ENCODE peak calls at places on chromosomes 5 and 9, in seven cellular contexts. One of them, this sample, is unnamed.

GRCh38 chr5:1666812-1667588 is 132.6 kb downstream of the MRPL36 start:
- DNase-seq in tibial artery: no peak
- DNase-seq in GM12865: no peak
- DNase-seq in cardiac muscle cell: peak; percentile 46
- DNase-seq in ovary: peak; percentile 44
- DNase-seq in progenitor cell of endocrine pancreas: peak; percentile 92
- DNase-seq in BE2C: peak; percentile 76
- DNase-seq in this sample: no peak

GRCh38 chr9:37543468-37543867 is 32.7 kb downstream of the FBXO10 start:
- DNase-seq in tibial artery: no peak
- DNase-seq in GM12865: no peak
- DNase-seq in cardiac muscle cell: no peak
- DNase-seq in ovary: no peak
- DNase-seq in progenitor cell of endocrine pancreas: no peak
- DNase-seq in BE2C: no peak
- DNase-seq in this sample: no peak

GRCh38 chr5:146878471-146879172 is at the start of gene PPP2R2B:
- DNase-seq in tibial artery: peak; percentile 36
- DNase-seq in GM12865: no peak
- DNase-seq in cardiac muscle cell: peak; percentile 46
- DNase-seq in ovary: no peak
- DNase-seq in progenitor cell of endocrine pancreas: peak; percentile 40
- DNase-seq in BE2C: peak; percentile 81
- DNase-seq in this sample: no peak

GRCh38 chr5:40716590-40716989 is 36.9 kb downstream of the PTGER4 start:
- DNase-seq in tibial artery: no peak
- DNase-seq in GM12865: no peak
- DNase-seq in cardiac muscle cell: no peak
- DNase-seq in ovary: no peak
- DNase-seq in progenitor cell of endocrine pancreas: no peak
- DNase-seq in BE2C: no peak
- DNase-seq in this sample: no peak

GRCh38 chr5:3600106-3600997 is 4.7 kb downstream of the IRX1 start:
- DNase-seq in tibial artery: no peak
- DNase-seq in GM12865: no peak
- DNase-seq in cardiac muscle cell: no peak
- DNase-seq in ovary: no peak
- DNase-seq in progenitor cell of endocrine pancreas: peak; percentile 40
- DNase-seq in BE2C: no peak
- DNase-seq in this sample: no peak

GRCh38 chr5:98772415-98773213 is 849 bp upstream of the RGMB start:
- DNase-seq in tibial artery: peak; percentile 71
- DNase-seq in GM12865: peak; percentile 87
- DNase-seq in cardiac muscle cell: peak; percentile 85
- DNase-seq in ovary: peak; percentile 71
- DNase-seq in progenitor cell of endocrine pancreas: peak; percentile 38
- DNase-seq in BE2C: peak; percentile 90
- DNase-seq in this sample: peak; percentile 85

GRCh38 chr9:81902601-81903000 is 25.6 kb upstream of the SPATA31D4 start:
- DNase-seq in tibial artery: no peak
- DNase-seq in GM12865: no peak
- DNase-seq in cardiac muscle cell: no peak
- DNase-seq in ovary: no peak
- DNase-seq in progenitor cell of endocrine pancreas: no peak
- DNase-seq in BE2C: no peak
- DNase-seq in this sample: no peak

GRCh38 chr9:96450613-96451544 is 910 bp downstream of the HABP4 start:
- DNase-seq in tibial artery: peak; percentile 36
- DNase-seq in GM12865: peak; percentile 13
- DNase-seq in cardiac muscle cell: no peak
- DNase-seq in ovary: peak; percentile 18
- DNase-seq in progenitor cell of endocrine pancreas: peak; percentile 22
- DNase-seq in BE2C: peak; percentile 26
- DNase-seq in this sample: peak; percentile 80

GRCh38 chr5:179596421-179596820 is 27.1 kb downstream of the HNRNPH1 start:
- DNase-seq in tibial artery: no peak
- DNase-seq in GM12865: no peak
- DNase-seq in cardiac muscle cell: no peak
- DNase-seq in ovary: no peak
- DNase-seq in progenitor cell of endocrine pancreas: no peak
- DNase-seq in BE2C: no peak
- DNase-seq in this sample: no peak

GRCh38 chr5:83099001-83099400 is 21.7 kb downstream of the XRCC4 start:
- DNase-seq in tibial artery: no peak
- DNase-seq in GM12865: no peak
- DNase-seq in cardiac muscle cell: no peak
- DNase-seq in ovary: no peak
- DNase-seq in progenitor cell of endocrine pancreas: no peak
- DNase-seq in BE2C: no peak
- DNase-seq in this sample: no peak

GRCh38 chr9:115997923-115998322 is 155.7 kb upstream of the PAPPA start:
- DNase-seq in tibial artery: no peak
- DNase-seq in GM12865: no peak
- DNase-seq in cardiac muscle cell: peak; percentile 87
- DNase-seq in ovary: no peak
- DNase-seq in progenitor cell of endocrine pancreas: no peak
- DNase-seq in BE2C: no peak
- DNase-seq in this sample: peak; percentile 87

GRCh38 chr5:148794729-148795590 is 31.5 kb upstream of the ADRB2 start:
- DNase-seq in tibial artery: no peak
- DNase-seq in GM12865: no peak
- DNase-seq in cardiac muscle cell: no peak
- DNase-seq in ovary: no peak
- DNase-seq in progenitor cell of endocrine pancreas: no peak
- DNase-seq in BE2C: no peak
- DNase-seq in this sample: peak; percentile 65

GRCh38 chr9:123269316-123269715 is 930 bp upstream of the STRBP start:
- DNase-seq in tibial artery: no peak
- DNase-seq in GM12865: peak; percentile 22
- DNase-seq in cardiac muscle cell: no peak
- DNase-seq in ovary: no peak
- DNase-seq in progenitor cell of endocrine pancreas: no peak
- DNase-seq in BE2C: no peak
- DNase-seq in this sample: no peak

GRCh38 chr9:120366646-120367019 is 213.3 kb downstream of the CDK5RAP2 start:
- DNase-seq in tibial artery: no peak
- DNase-seq in GM12865: no peak
- DNase-seq in cardiac muscle cell: peak; percentile 96
- DNase-seq in ovary: peak; percentile 45
- DNase-seq in progenitor cell of endocrine pancreas: no peak
- DNase-seq in BE2C: no peak
- DNase-seq in this sample: peak; percentile 91

GRCh38 chr5:92962752-92963151 is 618.3 kb downstream of the NR2F1-AS1 start:
- DNase-seq in tibial artery: no peak
- DNase-seq in GM12865: no peak
- DNase-seq in cardiac muscle cell: no peak
- DNase-seq in ovary: no peak
- DNase-seq in progenitor cell of endocrine pancreas: no peak
- DNase-seq in BE2C: peak; percentile 76
- DNase-seq in this sample: no peak

GRCh38 chr5:179300834-179301233 is 44.4 kb downstream of the ADAMTS2 start:
- DNase-seq in tibial artery: no peak
- DNase-seq in GM12865: no peak
- DNase-seq in cardiac muscle cell: peak; percentile 40
- DNase-seq in ovary: no peak
- DNase-seq in progenitor cell of endocrine pancreas: no peak
- DNase-seq in BE2C: peak; percentile 4
- DNase-seq in this sample: no peak

GRCh38 chr5:175657593-175658271 is at the start of gene HRH2:
- DNase-seq in tibial artery: peak; percentile 33
- DNase-seq in GM12865: no peak
- DNase-seq in cardiac muscle cell: peak; percentile 29
- DNase-seq in ovary: no peak
- DNase-seq in progenitor cell of endocrine pancreas: peak; percentile 25
- DNase-seq in BE2C: no peak
- DNase-seq in this sample: peak; percentile 4

GRCh38 chr5:129629581-129629980 is 118.3 kb upstream of the MINAR2 start:
- DNase-seq in tibial artery: no peak
- DNase-seq in GM12865: no peak
- DNase-seq in cardiac muscle cell: no peak
- DNase-seq in ovary: no peak
- DNase-seq in progenitor cell of endocrine pancreas: no peak
- DNase-seq in BE2C: no peak
- DNase-seq in this sample: no peak

GRCh38 chr5:95081500-95082355 is 203.2 kb downstream of the MCTP1 start:
- DNase-seq in tibial artery: peak; percentile 49
- DNase-seq in GM12865: peak; percentile 79
- DNase-seq in cardiac muscle cell: peak; percentile 87
- DNase-seq in ovary: no peak
- DNase-seq in progenitor cell of endocrine pancreas: no peak
- DNase-seq in BE2C: no peak
- DNase-seq in this sample: peak; percentile 97

GRCh38 chr9:33140406-33141360 is 26.5 kb downstream of the B4GALT1 start:
- DNase-seq in tibial artery: peak; percentile 20
- DNase-seq in GM12865: peak; percentile 80
- DNase-seq in cardiac muscle cell: no peak
- DNase-seq in ovary: no peak
- DNase-seq in progenitor cell of endocrine pancreas: no peak
- DNase-seq in BE2C: no peak
- DNase-seq in this sample: no peak

GRCh38 chr5:43772601-43773031 is 169.6 kb downstream of the NNT start:
- DNase-seq in tibial artery: no peak
- DNase-seq in GM12865: no peak
- DNase-seq in cardiac muscle cell: peak; percentile 90
- DNase-seq in ovary: no peak
- DNase-seq in progenitor cell of endocrine pancreas: no peak
- DNase-seq in BE2C: no peak
- DNase-seq in this sample: peak; percentile 72

GRCh38 chr5:16970260-16970659 is 34.2 kb upstream of the MYO10 start:
- DNase-seq in tibial artery: no peak
- DNase-seq in GM12865: no peak
- DNase-seq in cardiac muscle cell: no peak
- DNase-seq in ovary: no peak
- DNase-seq in progenitor cell of endocrine pancreas: no peak
- DNase-seq in BE2C: no peak
- DNase-seq in this sample: no peak

DNA sequence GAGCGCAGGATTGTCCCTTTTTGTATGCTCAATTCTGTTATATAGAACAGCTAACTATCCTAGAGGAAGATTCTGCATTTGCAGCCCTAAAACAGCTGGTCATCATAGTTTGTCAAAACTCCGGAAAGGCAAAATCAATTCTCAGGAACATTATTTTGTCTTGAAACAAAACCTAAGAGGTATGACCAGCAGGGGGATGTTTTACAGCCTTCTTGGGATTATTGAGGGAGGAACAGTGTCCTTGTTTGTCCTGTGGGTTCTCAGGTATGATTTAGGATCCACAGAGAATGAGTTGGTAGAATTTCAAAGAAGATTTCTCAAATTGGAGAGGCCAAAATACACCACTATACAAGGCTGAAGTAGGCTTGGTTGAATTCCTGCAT is 136.4 kb downstream of the ZSWIM6 start:
- DNase-seq in tibial artery: no peak
- DNase-seq in GM12865: no peak
- DNase-seq in cardiac muscle cell: peak; percentile 10
- DNase-seq in ovary: no peak
- DNase-seq in progenitor cell of endocrine pancreas: no peak
- DNase-seq in BE2C: no peak
- DNase-seq in this sample: no peak
- TF ChIP-seq CTCF in tibial artery: no peak
- TF ChIP-seq CTCF in GM12865: no peak
- TF ChIP-seq CTCF in cardiac muscle cell: no peak
- TF ChIP-seq CTCF in ovary: no peak
- TF ChIP-seq CTCF in progenitor cell of endocrine pancreas: peak; percentile 25
- TF ChIP-seq CTCF in BE2C: peak; percentile 29
- TF ChIP-seq CTCF in this sample: peak; percentile 41

GRCh38 chr9:114185570-114185969 is 30.2 kb downstream of the COL27A1 start:
- DNase-seq in tibial artery: no peak
- DNase-seq in GM12865: no peak
- DNase-seq in cardiac muscle cell: no peak
- DNase-seq in ovary: no peak
- DNase-seq in progenitor cell of endocrine pancreas: no peak
- DNase-seq in BE2C: no peak
- DNase-seq in this sample: no peak
- TF ChIP-seq CTCF in tibial artery: no peak
- TF ChIP-seq CTCF in GM12865: no peak
- TF ChIP-seq CTCF in cardiac muscle cell: no peak
- TF ChIP-seq CTCF in ovary: no peak
- TF ChIP-seq CTCF in progenitor cell of endocrine pancreas: no peak
- TF ChIP-seq CTCF in BE2C: no peak
- TF ChIP-seq CTCF in this sample: no peak

GRCh38 chr9:36407122-36407723 is 7.2 kb upstream of the RNF38 start:
- DNase-seq in tibial artery: peak; percentile 49
- DNase-seq in GM12865: peak; percentile 78
- DNase-seq in cardiac muscle cell: peak; percentile 67
- DNase-seq in ovary: peak; percentile 46
- DNase-seq in progenitor cell of endocrine pancreas: peak; percentile 16
- DNase-seq in BE2C: peak; percentile 55
- DNase-seq in this sample: peak; percentile 74
- TF ChIP-seq CTCF in tibial artery: peak; percentile 95
- TF ChIP-seq CTCF in GM12865: peak; percentile 92
- TF ChIP-seq CTCF in cardiac muscle cell: peak; percentile 83
- TF ChIP-seq CTCF in ovary: peak; percentile 90
- TF ChIP-seq CTCF in progenitor cell of endocrine pancreas: peak; percentile 96
- TF ChIP-seq CTCF in BE2C: peak; percentile 90
- TF ChIP-seq CTCF in this sample: peak; percentile 94

GRCh38 chr5:159642379-159642778 is 273.9 kb upstream of the ADRA1B start:
- DNase-seq in tibial artery: no peak
- DNase-seq in GM12865: no peak
- DNase-seq in cardiac muscle cell: no peak
- DNase-seq in ovary: no peak
- DNase-seq in progenitor cell of endocrine pancreas: no peak
- DNase-seq in BE2C: no peak
- DNase-seq in this sample: no peak
- TF ChIP-seq CTCF in tibial artery: no peak
- TF ChIP-seq CTCF in GM12865: no peak
- TF ChIP-seq CTCF in cardiac muscle cell: no peak
- TF ChIP-seq CTCF in ovary: no peak
- TF ChIP-seq CTCF in progenitor cell of endocrine pancreas: no peak
- TF ChIP-seq CTCF in BE2C: no peak
- TF ChIP-seq CTCF in this sample: peak; percentile 12

GRCh38 chr9:97502984-97503861 is 1.8 kb downstream of the TMOD1 start:
- DNase-seq in tibial artery: no peak
- DNase-seq in GM12865: peak; percentile 50
- DNase-seq in cardiac muscle cell: no peak
- DNase-seq in ovary: peak; percentile 21
- DNase-seq in progenitor cell of endocrine pancreas: no peak
- DNase-seq in BE2C: peak; percentile 54
- DNase-seq in this sample: no peak
- TF ChIP-seq CTCF in tibial artery: no peak
- TF ChIP-seq CTCF in GM12865: peak; percentile 12
- TF ChIP-seq CTCF in cardiac muscle cell: no peak
- TF ChIP-seq CTCF in ovary: no peak
- TF ChIP-seq CTCF in progenitor cell of endocrine pancreas: no peak
- TF ChIP-seq CTCF in BE2C: peak; percentile 41
- TF ChIP-seq CTCF in this sample: peak; percentile 13

This sample was measured in choroid plexus epithelial cell.